ENCODE peak calls at places on chromosomes 13 and 19, in six cellular contexts. F, B, K, N, L and W are unnamed samples.

GRCh38 chr19:56141416-56141992 is 417 bp downstream of the ZNF444 start:
- DNase-seq in F (peak; percentile 19), B (no peak), K (no peak), N (no peak), L (no peak), W (peak; percentile 45)

GRCh38 chr13:45142440-45143345 is 22.4 kb downstream of the GTF2F2 start:
- DNase-seq in F (peak; percentile 61), B (no peak), K (no peak), N (no peak), L (peak; percentile 54), W (no peak)

GRCh38 chr13:113544896-113545295 is 39.7 kb upstream of the TFDP1 start:
- DNase-seq in F (no peak), B (no peak), K (peak; percentile 15), N (no peak), L (no peak), W (no peak)

GRCh38 chr13:27791146-27791900 is 960 bp upstream of the GSX1 start:
- DNase-seq in F (no peak), B (no peak), K (no peak), N (no peak), L (no peak), W (no peak)

GRCh38 chr13:63972328-63972727 is 2556.7 kb upstream of the PCDH20 start:
- DNase-seq in F (no peak), B (no peak), K (no peak), N (no peak), L (no peak), W (no peak)

GRCh38 chr13:98622926-98623325 is 46.0 kb upstream of the STK24 start:
- DNase-seq in F (no peak), B (no peak), K (no peak), N (no peak), L (no peak), W (no peak)

GRCh38 chr19:40714519-40715299 is 2.0 kb downstream of the COQ8B start:
- DNase-seq in F (peak; percentile 95), B (peak; percentile 91), K (peak; percentile 96), N (peak; percentile 73), L (peak; percentile 89), W (peak; percentile 93)

GRCh38 chr19:4096049-4096892 is 27.7 kb downstream of the MAP2K2 start:
- DNase-seq in F (no peak), B (no peak), K (no peak), N (no peak), L (no peak), W (no peak)

GRCh38 chr19:12478234-12478941 is 6.2 kb downstream of the ZNF709 start:
- DNase-seq in F (no peak), B (no peak), K (no peak), N (no peak), L (no peak), W (no peak)

GRCh38 chr13:19910336-19911072 is 47.1 kb upstream of the ZMYM5 start:
- DNase-seq in F (peak; percentile 6), B (no peak), K (no peak), N (no peak), L (peak; percentile 49), W (peak; percentile 8)

GRCh38 chr13:92657565-92657964 is 569.0 kb upstream of the GPC6 start:
- DNase-seq in F (peak; percentile 14), B (no peak), K (no peak), N (no peak), L (peak; percentile 1), W (no peak)

GRCh38 chr13:111936267-111936925 is 130.6 kb upstream of the SOX1 start:
- DNase-seq in F (no peak), B (no peak), K (peak; percentile 14), N (no peak), L (no peak), W (no peak)

GRCh38 chr19:14031719-14032480 is at the start of gene IL27RA:
- DNase-seq in F (peak; percentile 70), B (peak; percentile 54), K (peak; percentile 77), N (peak; percentile 31), L (peak; percentile 31), W (peak; percentile 63)

GRCh38 chr13:76903544-76904162 is 17.4 kb upstream of the KCTD12 start:
- DNase-seq in F (peak; percentile 79), B (peak; percentile 64), K (peak; percentile 70), N (peak; percentile 41), L (peak; percentile 80), W (peak; percentile 81)

GRCh38 chr13:98771838-98772611 is 19.6 kb upstream of the SLC15A1 start:
- DNase-seq in F (no peak), B (no peak), K (no peak), N (no peak), L (no peak), W (no peak)

GRCh38 chr19:2477141-2477710 is 1.3 kb downstream of the GADD45B start:
- DNase-seq in F (peak; percentile 47), B (no peak), K (no peak), N (no peak), L (peak; percentile 34), W (no peak)

GRCh38 chr13:110397445-110397844 is 90.4 kb downstream of the COL4A2 start:
- DNase-seq in F (no peak), B (no peak), K (no peak), N (no peak), L (peak; percentile 85), W (no peak)

GRCh38 chr13:95833713-95834112 is 156.8 kb downstream of the DNAJC3 start:
- DNase-seq in F (peak; percentile 39), B (no peak), K (no peak), N (no peak), L (peak; percentile 11), W (peak; percentile 6)

GRCh38 chr13:46211521-46212351 is at the start of gene LRRC63:
- DNase-seq in F (peak; percentile 63), B (peak; percentile 55), K (peak; percentile 81), N (no peak), L (no peak), W (peak; percentile 77)

GRCh38 chr13:46211116-46211515 is 612 bp upstream of the LRRC63 start:
- DNase-seq in F (peak; percentile 25), B (no peak), K (no peak), N (no peak), L (no peak), W (peak; percentile 8)

GRCh38 chr13:46213242-46213641 is 1.5 kb downstream of the LRRC63 start:
- DNase-seq in F (no peak), B (no peak), K (no peak), N (no peak), L (no peak), W (no peak)

GRCh38 chr13:46207828-46208227 is 3.9 kb upstream of the LRRC63 start:
- DNase-seq in F (no peak), B (no peak), K (no peak), N (no peak), L (no peak), W (no peak)

DNA sequence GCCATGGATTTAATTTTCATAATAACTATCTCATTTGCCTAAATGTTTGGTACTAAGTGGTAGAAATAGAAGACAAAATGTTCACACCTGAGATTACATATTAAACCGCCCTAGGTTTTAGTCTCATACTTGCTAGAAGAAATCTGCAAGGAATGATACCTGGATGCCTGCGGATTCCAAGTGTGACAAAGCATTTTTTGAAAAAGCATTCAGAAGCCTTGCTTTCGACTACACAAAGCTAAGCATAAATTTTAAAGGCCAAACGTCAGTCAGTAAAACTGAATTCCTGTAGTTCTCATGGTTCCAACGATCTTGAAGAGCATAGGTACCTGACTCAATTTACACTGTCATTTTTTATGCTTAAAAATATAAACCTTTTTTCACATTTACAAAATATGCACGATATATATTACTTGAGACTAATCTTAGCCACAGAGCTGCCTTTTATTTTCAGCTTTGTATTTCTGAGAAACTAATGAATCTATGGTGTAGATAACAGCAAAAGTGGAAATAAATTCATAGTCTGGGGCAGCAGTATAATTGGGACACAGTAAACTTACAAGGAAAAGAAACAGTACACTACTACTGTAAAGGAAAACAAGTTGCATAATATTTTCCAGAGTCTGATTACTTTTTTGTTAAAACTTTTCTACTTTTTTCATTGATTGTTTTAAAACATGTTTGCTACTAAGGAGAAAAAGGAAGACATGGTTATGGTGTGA is 1.2 kb upstream of the LRRC63 start:
- DNase-seq in F (no peak), B (no peak), K (no peak), N (no peak), L (no peak), W (no peak)
- H3K4me2 ChIP-seq in F (no peak overlapping the region), B (no peak overlapping the region), K (no peak overlapping the region), N (peak overlapping the region; percentile 84), L (no peak overlapping the region), W (no peak overlapping the region)

DNA sequence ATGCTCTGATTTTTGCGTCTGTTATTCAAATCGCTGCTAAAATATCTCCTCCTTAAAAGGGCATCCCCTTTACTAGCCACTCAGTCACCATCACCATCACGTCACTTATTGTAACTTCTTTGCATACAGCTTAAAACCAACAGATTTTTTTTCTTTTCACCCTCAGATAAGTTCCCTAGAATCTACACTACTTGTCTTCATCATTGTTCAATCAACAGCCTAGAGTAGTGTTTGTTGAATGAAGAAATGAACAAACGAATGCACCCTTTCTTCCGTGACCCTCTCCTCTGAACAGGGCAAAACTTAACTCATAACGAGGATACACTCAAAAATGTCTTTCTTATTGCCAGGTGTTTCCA is 1.1 kb upstream of the AKAP11 start:
- DNase-seq in F (no peak), B (no peak), K (no peak), N (no peak), L (no peak), W (no peak)
- H2BK15ac ChIP-seq in F (no peak overlapping the region), B (no peak overlapping the region), K (no peak overlapping the region), N (no peak overlapping the region), L (peak overlapping the region; percentile 86), W (no peak overlapping the region)

GRCh38 chr19:38387550-38388309 is at the start of gene GGN:
- DNase-seq in F (peak; percentile 98), B (peak; percentile 99), K (peak; percentile 99), N (peak; percentile 95), L (peak; percentile 93), W (peak; percentile 98)

GRCh38 chr19:38385804-38386257 is 2.0 kb downstream of the GGN start:
- DNase-seq in F (no peak), B (no peak), K (peak; percentile 76), N (no peak), L (no peak), W (no peak)

GRCh38 chr19:38388310-38389100 is at the start of gene SPRED3:
- DNase-seq in F (no peak), B (no peak), K (no peak), N (no peak), L (peak; percentile 66), W (no peak)

GRCh38 chr19:38386300-38386967 is 1.4 kb downstream of the GGN start:
- DNase-seq in F (no peak), B (no peak), K (no peak), N (no peak), L (no peak), W (no peak)

DNA sequence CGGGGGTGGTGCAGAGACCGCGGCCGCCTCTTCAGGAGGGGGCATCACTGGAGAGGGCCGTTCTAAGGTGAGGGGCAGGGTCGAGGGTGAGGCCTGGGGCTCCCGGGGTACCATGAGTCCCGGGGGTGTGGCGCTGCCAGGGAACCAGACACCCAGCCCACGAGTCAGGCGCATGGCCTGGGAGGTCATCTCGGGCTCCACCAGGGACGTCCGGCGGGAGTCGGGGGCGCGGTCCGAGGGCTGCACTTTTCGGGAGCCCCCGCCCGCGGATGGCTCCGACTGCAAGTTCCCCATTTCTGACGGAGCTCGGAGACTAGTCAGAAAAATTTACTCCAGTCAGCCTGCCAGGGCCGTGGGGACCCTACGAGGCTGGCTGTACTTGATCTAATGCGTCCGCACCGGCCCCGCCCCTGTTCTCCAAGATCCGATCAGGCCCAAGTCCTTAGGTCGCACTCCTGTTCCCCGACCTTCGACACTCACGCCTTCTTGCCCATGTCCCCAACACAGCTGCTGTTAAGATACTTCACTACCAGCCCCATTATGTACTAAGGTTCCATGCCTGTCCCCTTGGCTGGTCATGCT is 775 bp downstream of the GGN start:
- DNase-seq in F (no peak), B (no peak), K (no peak), N (no peak), L (no peak), W (no peak)
- H2AK5ac ChIP-seq in F (no peak overlapping the region), B (no peak overlapping the region), K (no peak overlapping the region), N (no peak overlapping the region), L (peak overlapping the region; percentile 91), W (no peak overlapping the region)

GRCh38 chr13:40023608-40024577 is 368.4 kb downstream of the COG6 start:
- DNase-seq in F (no peak), B (no peak), K (no peak), N (no peak), L (no peak), W (no peak)
- H3K4me2 ChIP-seq in F (no peak overlapping the region), B (no peak overlapping the region), K (no peak overlapping the region), N (no peak overlapping the region), L (no peak overlapping the region), W (no peak overlapping the region)